ENCODE peak calls at places on chromosomes 6 and 20, in ten cellular contexts. One of them, this sample, is unnamed.

GRCh38 chr6:31103136-31103535 is 9.2 kb downstream of the C6orf15 start:
- DNase-seq in SK-N-SH: no peak
- DNase-seq in CD4-positive, alpha-beta T cell: no peak
- DNase-seq in activated T-cell treated with anti-CD3 and anti-CD28 coated beads for 48 hours: no peak
- DNase-seq in activated CD4-positive, alpha-beta T cell treated with anti-CD3 and anti-CD28 coated beads for 24 hours: no peak
- DNase-seq in hepatic stellate cell: no peak
- DNase-seq in fibroblast of lung: no peak
- DNase-seq in AG10803: no peak
- DNase-seq in sigmoid colon: no peak
- DNase-seq in GM04504: no peak
- DNase-seq in this sample: no peak

GRCh38 chr6:130189691-130190459 is 32.9 kb downstream of the SAMD3 start:
- DNase-seq in activated T-cell treated with anti-CD3 and anti-CD28 coated beads for 48 hours: no peak
- DNase-seq in activated CD4-positive, alpha-beta T cell treated with anti-CD3 and anti-CD28 coated beads for 24 hours: no peak
- DNase-seq in AG10803: no peak
- DNase-seq in sigmoid colon: no peak
- DNase-seq in fibroblast of lung: no peak
- DNase-seq in SK-N-SH: no peak
- DNase-seq in hepatic stellate cell: no peak
- DNase-seq in GM04504: no peak
- DNase-seq in CD4-positive, alpha-beta T cell: no peak
- DNase-seq in this sample: no peak

GRCh38 chr6:113903666-113904330 is 46.7 kb downstream of the MARCKS start:
- DNase-seq in hepatic stellate cell: peak
- DNase-seq in activated T-cell treated with anti-CD3 and anti-CD28 coated beads for 48 hours: no peak
- DNase-seq in SK-N-SH: no peak
- DNase-seq in sigmoid colon: peak
- DNase-seq in fibroblast of lung: peak
- DNase-seq in GM04504: no peak
- DNase-seq in AG10803: peak
- DNase-seq in CD4-positive, alpha-beta T cell: no peak
- DNase-seq in activated CD4-positive, alpha-beta T cell treated with anti-CD3 and anti-CD28 coated beads for 24 hours: no peak
- DNase-seq in this sample: no peak

GRCh38 chr20:58237318-58238182 is 9.1 kb upstream of the ANKRD60 start:
- DNase-seq in activated CD4-positive, alpha-beta T cell treated with anti-CD3 and anti-CD28 coated beads for 24 hours: no peak
- DNase-seq in sigmoid colon: no peak
- DNase-seq in hepatic stellate cell: peak
- DNase-seq in CD4-positive, alpha-beta T cell: no peak
- DNase-seq in activated T-cell treated with anti-CD3 and anti-CD28 coated beads for 48 hours: no peak
- DNase-seq in SK-N-SH: no peak
- DNase-seq in GM04504: peak
- DNase-seq in AG10803: peak
- DNase-seq in fibroblast of lung: peak
- DNase-seq in this sample: peak

GRCh38 chr6:41092421-41093140 is 19.8 kb downstream of the NFYA start:
- DNase-seq in SK-N-SH: peak
- DNase-seq in fibroblast of lung: peak
- DNase-seq in GM04504: no peak
- DNase-seq in sigmoid colon: no peak
- DNase-seq in activated T-cell treated with anti-CD3 and anti-CD28 coated beads for 48 hours: no peak
- DNase-seq in hepatic stellate cell: peak
- DNase-seq in AG10803: peak
- DNase-seq in CD4-positive, alpha-beta T cell: no peak
- DNase-seq in activated CD4-positive, alpha-beta T cell treated with anti-CD3 and anti-CD28 coated beads for 24 hours: no peak
- DNase-seq in this sample: no peak

GRCh38 chr6:104281370-104281769 is 578.3 kb downstream of the HACE1 start:
- DNase-seq in sigmoid colon: no peak
- DNase-seq in SK-N-SH: no peak
- DNase-seq in GM04504: no peak
- DNase-seq in fibroblast of lung: no peak
- DNase-seq in activated T-cell treated with anti-CD3 and anti-CD28 coated beads for 48 hours: no peak
- DNase-seq in AG10803: no peak
- DNase-seq in hepatic stellate cell: no peak
- DNase-seq in CD4-positive, alpha-beta T cell: no peak
- DNase-seq in activated CD4-positive, alpha-beta T cell treated with anti-CD3 and anti-CD28 coated beads for 24 hours: no peak
- DNase-seq in this sample: no peak

GRCh38 chr6:130787726-130788500 is 39.3 kb upstream of the SMLR1 start:
- DNase-seq in GM04504: no peak
- DNase-seq in SK-N-SH: no peak
- DNase-seq in activated T-cell treated with anti-CD3 and anti-CD28 coated beads for 48 hours: no peak
- DNase-seq in activated CD4-positive, alpha-beta T cell treated with anti-CD3 and anti-CD28 coated beads for 24 hours: no peak
- DNase-seq in hepatic stellate cell: no peak
- DNase-seq in sigmoid colon: no peak
- DNase-seq in fibroblast of lung: no peak
- DNase-seq in AG10803: no peak
- DNase-seq in CD4-positive, alpha-beta T cell: no peak
- DNase-seq in this sample: no peak

GRCh38 chr6:162976141-162976540 is 248.4 kb downstream of the PACRG start:
- DNase-seq in sigmoid colon: no peak
- DNase-seq in AG10803: no peak
- DNase-seq in activated CD4-positive, alpha-beta T cell treated with anti-CD3 and anti-CD28 coated beads for 24 hours: no peak
- DNase-seq in hepatic stellate cell: no peak
- DNase-seq in SK-N-SH: no peak
- DNase-seq in GM04504: no peak
- DNase-seq in fibroblast of lung: no peak
- DNase-seq in activated T-cell treated with anti-CD3 and anti-CD28 coated beads for 48 hours: no peak
- DNase-seq in CD4-positive, alpha-beta T cell: no peak
- DNase-seq in this sample: no peak

GRCh38 chr20:36865076-36865860 is 10.7 kb upstream of the TLDC2 start:
- DNase-seq in sigmoid colon: no peak
- DNase-seq in activated T-cell treated with anti-CD3 and anti-CD28 coated beads for 48 hours: no peak
- DNase-seq in fibroblast of lung: no peak
- DNase-seq in hepatic stellate cell: no peak
- DNase-seq in GM04504: no peak
- DNase-seq in SK-N-SH: no peak
- DNase-seq in CD4-positive, alpha-beta T cell: no peak
- DNase-seq in activated CD4-positive, alpha-beta T cell treated with anti-CD3 and anti-CD28 coated beads for 24 hours: no peak
- DNase-seq in AG10803: no peak
- DNase-seq in this sample: no peak